ENCODE peak calls at places on chromosome 15, in five cellular contexts. One of them, this sample, is unnamed.

GRCh38 chr15:68012911-68013310 is 41.2 kb upstream of the PIAS1 start:
- DNase-seq in HCT116: no peak
- DNase-seq in SK-N-SH: no peak
- DNase-seq in PC-3: no peak
- DNase-seq in GM23248: no peak
- DNase-seq in this sample: no peak

GRCh38 chr15:76903251-76903681 is 1.9 kb downstream of the SCAPER start:
- DNase-seq in GM23248: peak; percentile 54
- DNase-seq in HCT116: peak; percentile 12
- DNase-seq in PC-3: peak; percentile 24
- DNase-seq in SK-N-SH: peak; percentile 50
- DNase-seq in this sample: peak; percentile 50

GRCh38 chr15:76155742-76156141 is 96.0 kb downstream of the TMEM266 start:
- DNase-seq in HCT116: no peak
- DNase-seq in SK-N-SH: no peak
- DNase-seq in PC-3: no peak
- DNase-seq in GM23248: peak; percentile 85
- DNase-seq in this sample: no peak

GRCh38 chr15:85380860-85381535 is 595 bp downstream of the AKAP13 start:
- DNase-seq in GM23248: peak; percentile 74
- DNase-seq in PC-3: peak; percentile 19
- DNase-seq in SK-N-SH: peak; percentile 88
- DNase-seq in HCT116: no peak
- DNase-seq in this sample: peak; percentile 73

GRCh38 chr15:33091983-33092688 is 102.4 kb downstream of the FMN1 start:
- DNase-seq in HCT116: no peak
- DNase-seq in PC-3: no peak
- DNase-seq in SK-N-SH: no peak
- DNase-seq in GM23248: no peak
- DNase-seq in this sample: no peak

GRCh38 chr15:74245342-74245931 is 9.3 kb downstream of the CCDC33 start:
- DNase-seq in PC-3: no peak
- DNase-seq in HCT116: no peak
- DNase-seq in SK-N-SH: peak; percentile 94
- DNase-seq in GM23248: peak; percentile 20
- DNase-seq in this sample: peak; percentile 68

GRCh38 chr15:67019886-67020520 is 45.4 kb upstream of the SMAD3 start:
- DNase-seq in GM23248: no peak
- DNase-seq in SK-N-SH: no peak
- DNase-seq in PC-3: no peak
- DNase-seq in HCT116: no peak
- DNase-seq in this sample: no peak

GRCh38 chr15:94174399-94174802 is 57.0 kb upstream of the MCTP2 start:
- DNase-seq in SK-N-SH: no peak
- DNase-seq in GM23248: peak; percentile 69
- DNase-seq in PC-3: peak; percentile 75
- DNase-seq in HCT116: no peak
- DNase-seq in this sample: no peak

GRCh38 chr15:41559489-41560177 is 621 bp downstream of the TYRO3 start:
- DNase-seq in PC-3: peak; percentile 11
- DNase-seq in GM23248: peak; percentile 38
- DNase-seq in SK-N-SH: peak; percentile 66
- DNase-seq in HCT116: no peak
- DNase-seq in this sample: no peak

GRCh38 chr15:35717721-35718120 is 171.8 kb upstream of the DPH6 start:
- DNase-seq in PC-3: no peak
- DNase-seq in GM23248: no peak
- DNase-seq in SK-N-SH: no peak
- DNase-seq in HCT116: no peak
- DNase-seq in this sample: peak; percentile 35
- H2AFZ ChIP-seq in PC-3: no peak overlapping the region
- H2AFZ ChIP-seq in GM23248: no peak overlapping the region
- H2AFZ ChIP-seq in SK-N-SH: no peak overlapping the region
- H2AFZ ChIP-seq in HCT116: no peak overlapping the region
- H2AFZ ChIP-seq in this sample: no peak overlapping the region

DNA sequence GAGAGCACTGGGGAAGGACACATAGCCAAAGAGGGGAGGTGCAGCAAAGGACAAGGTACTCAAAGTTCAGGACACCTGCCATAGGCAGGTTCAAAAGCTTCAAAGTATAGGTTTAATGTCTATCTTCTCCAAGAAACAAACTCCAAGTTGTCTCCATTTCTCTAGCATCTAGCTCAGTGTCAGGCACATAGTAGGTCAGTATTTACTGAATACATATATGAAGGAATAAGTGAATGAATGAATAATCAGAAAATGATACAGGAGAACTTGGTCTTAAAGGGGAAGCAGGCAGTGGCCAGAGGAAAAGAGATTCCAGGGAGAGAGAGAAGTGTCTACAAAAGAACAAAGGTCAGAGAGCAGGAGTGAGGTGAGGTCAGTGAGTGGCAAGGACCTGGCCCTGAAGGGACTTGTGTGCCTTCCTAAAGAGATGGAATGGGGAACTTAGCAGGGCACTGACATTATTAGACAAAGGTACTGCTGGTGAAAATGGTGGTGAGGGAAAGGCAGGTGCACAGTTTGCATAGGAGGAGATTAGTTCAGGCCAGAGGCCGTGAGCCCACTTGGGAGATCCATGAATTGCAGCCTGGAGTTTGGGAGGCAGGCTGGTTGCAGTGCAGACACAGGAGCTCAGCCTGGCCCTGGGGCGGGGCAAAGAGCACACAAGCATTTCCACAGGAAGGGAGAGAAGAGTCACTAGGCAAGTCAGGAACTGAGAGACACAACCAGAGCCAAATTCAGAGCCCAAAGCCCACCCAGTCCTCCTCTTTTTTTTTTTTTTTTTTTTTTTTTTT is 21.4 kb downstream of the TBC1D2B start:
- DNase-seq in SK-N-SH: no peak
- DNase-seq in GM23248: peak; percentile 72
- DNase-seq in PC-3: peak; percentile 50
- DNase-seq in HCT116: no peak
- DNase-seq in this sample: no peak
- TF ChIP-seq EZH2phosphoT487 in SK-N-SH: no peak
- TF ChIP-seq EZH2phosphoT487 in GM23248: no peak
- TF ChIP-seq EZH2phosphoT487 in PC-3: no peak
- TF ChIP-seq EZH2phosphoT487 in HCT116: no peak
- TF ChIP-seq EZH2phosphoT487 in this sample: no peak

GRCh38 chr15:79003896-79004295 is 59.0 kb upstream of the CTSH start:
- DNase-seq in SK-N-SH: no peak
- DNase-seq in HCT116: no peak
- DNase-seq in GM23248: no peak
- DNase-seq in PC-3: no peak
- DNase-seq in this sample: no peak

GRCh38 chr15:79003301-79003700 is 58.5 kb upstream of the CTSH start:
- DNase-seq in PC-3: no peak
- DNase-seq in SK-N-SH: no peak
- DNase-seq in HCT116: no peak
- DNase-seq in GM23248: peak; percentile 38
- DNase-seq in this sample: no peak

GRCh38 chr15:79006071-79006470 is 61.2 kb upstream of the CTSH start:
- DNase-seq in HCT116: no peak
- DNase-seq in SK-N-SH: no peak
- DNase-seq in PC-3: no peak
- DNase-seq in GM23248: no peak
- DNase-seq in this sample: no peak

GRCh38 chr15:79002631-79003030 is 57.8 kb upstream of the CTSH start:
- DNase-seq in HCT116: no peak
- DNase-seq in SK-N-SH: no peak
- DNase-seq in PC-3: no peak
- DNase-seq in GM23248: no peak
- DNase-seq in this sample: no peak

DNA sequence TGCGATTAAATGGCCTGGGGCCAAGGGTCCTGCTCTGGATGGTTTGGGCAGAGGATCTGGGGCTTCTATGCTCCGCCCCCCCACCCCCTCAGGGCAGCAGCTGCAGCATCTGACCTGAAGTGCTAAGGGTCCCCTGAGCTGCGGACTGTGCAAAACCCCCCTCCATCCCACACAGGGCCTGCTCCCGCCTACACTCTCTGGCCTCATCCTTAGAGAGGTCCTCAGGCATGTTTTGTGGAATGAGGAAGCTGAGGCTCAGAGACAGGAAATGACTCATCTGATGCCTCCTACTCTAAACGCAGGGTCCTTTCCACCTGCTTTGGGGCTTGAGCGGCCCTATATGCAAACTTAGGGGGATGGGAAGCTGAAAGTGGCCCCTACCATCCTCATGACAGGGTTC is 59.5 kb upstream of the CTSH start:
- DNase-seq in HCT116: peak; percentile 48
- DNase-seq in SK-N-SH: no peak
- DNase-seq in GM23248: peak; percentile 72
- DNase-seq in PC-3: peak; percentile 47
- DNase-seq in this sample: peak; percentile 68
- H2AFZ ChIP-seq in HCT116: peak overlapping the region; percentile 16
- H2AFZ ChIP-seq in SK-N-SH: peak overlapping the region; percentile 65
- H2AFZ ChIP-seq in GM23248: no peak overlapping the region
- H2AFZ ChIP-seq in PC-3: no peak overlapping the region
- H2AFZ ChIP-seq in this sample: no peak overlapping the region

GRCh38 chr15:70812827-70813364 is 41.1 kb downstream of the LARP6 start:
- DNase-seq in GM23248: no peak
- DNase-seq in PC-3: peak; percentile 93
- DNase-seq in SK-N-SH: no peak
- DNase-seq in HCT116: no peak
- DNase-seq in this sample: no peak

GRCh38 chr15:70815604-70816003 is 38.4 kb downstream of the LARP6 start:
- DNase-seq in SK-N-SH: no peak
- DNase-seq in HCT116: no peak
- DNase-seq in PC-3: peak; percentile 92
- DNase-seq in GM23248: no peak
- DNase-seq in this sample: no peak

GRCh38 chr15:70820214-70820613 is 33.7 kb downstream of the LARP6 start:
- DNase-seq in GM23248: no peak
- DNase-seq in SK-N-SH: no peak
- DNase-seq in PC-3: no peak
- DNase-seq in HCT116: no peak
- DNase-seq in this sample: no peak

GRCh38 chr15:70818580-70818979 is 35.4 kb downstream of the LARP6 start:
- DNase-seq in HCT116: no peak
- DNase-seq in GM23248: no peak
- DNase-seq in PC-3: no peak
- DNase-seq in SK-N-SH: no peak
- DNase-seq in this sample: no peak

GRCh38 chr15:70817266-70817665 is 36.7 kb downstream of the LARP6 start:
- DNase-seq in SK-N-SH: no peak
- DNase-seq in PC-3: no peak
- DNase-seq in HCT116: no peak
- DNase-seq in GM23248: no peak
- DNase-seq in this sample: no peak
- TF ChIP-seq EZH2phosphoT487 in SK-N-SH: no peak
- TF ChIP-seq EZH2phosphoT487 in PC-3: no peak
- TF ChIP-seq EZH2phosphoT487 in HCT116: no peak
- TF ChIP-seq EZH2phosphoT487 in GM23248: no peak
- TF ChIP-seq EZH2phosphoT487 in this sample: no peak

GRCh38 chr15:82231233-82231632 is 31.3 kb downstream of the EFL1 start:
- DNase-seq in PC-3: no peak
- DNase-seq in SK-N-SH: no peak
- DNase-seq in HCT116: no peak
- DNase-seq in GM23248: no peak
- DNase-seq in this sample: no peak

GRCh38 chr15:82228750-82229149 is 33.8 kb downstream of the EFL1 start:
- DNase-seq in GM23248: peak; percentile 14
- DNase-seq in HCT116: no peak
- DNase-seq in PC-3: no peak
- DNase-seq in SK-N-SH: no peak
- DNase-seq in this sample: no peak

DNA sequence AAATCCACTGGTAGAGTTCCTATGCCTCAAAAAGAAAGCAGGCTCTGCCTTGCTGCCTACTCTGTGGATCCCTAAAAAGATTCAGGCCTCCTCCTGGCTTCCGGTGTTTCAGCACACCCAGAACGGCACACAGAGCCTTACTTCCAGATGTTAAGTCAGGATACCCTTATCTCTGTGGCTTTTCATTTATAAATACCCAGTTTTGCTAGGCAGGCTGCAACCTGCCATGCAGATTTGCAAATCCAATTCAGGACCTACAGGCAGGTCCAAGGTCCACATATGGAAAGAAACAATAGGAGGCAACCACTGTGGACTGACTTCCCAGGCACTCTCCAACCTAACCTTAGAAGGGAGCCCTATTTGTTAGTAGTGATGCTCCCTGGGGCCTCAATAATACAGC is 30.7 kb downstream of the EFL1 start:
- DNase-seq in SK-N-SH: peak; percentile 3
- DNase-seq in HCT116: no peak
- DNase-seq in PC-3: no peak
- DNase-seq in GM23248: no peak
- DNase-seq in this sample: peak; percentile 8
- H2AFZ ChIP-seq in SK-N-SH: no peak overlapping the region
- H2AFZ ChIP-seq in HCT116: no peak overlapping the region
- H2AFZ ChIP-seq in PC-3: no peak overlapping the region
- H2AFZ ChIP-seq in GM23248: no peak overlapping the region
- H2AFZ ChIP-seq in this sample: no peak overlapping the region

GRCh38 chr15:63133786-63134185 is 12.1 kb downstream of the LACTB start:
- DNase-seq in GM23248: peak; percentile 63
- DNase-seq in PC-3: peak; percentile 30
- DNase-seq in HCT116: no peak
- DNase-seq in SK-N-SH: no peak
- DNase-seq in this sample: no peak
- TF ChIP-seq EZH2phosphoT487 in GM23248: no peak
- TF ChIP-seq EZH2phosphoT487 in PC-3: no peak
- TF ChIP-seq EZH2phosphoT487 in HCT116: no peak
- TF ChIP-seq EZH2phosphoT487 in SK-N-SH: no peak
- TF ChIP-seq EZH2phosphoT487 in this sample: no peak

GRCh38 chr15:38609097-38609738 is 44.6 kb upstream of the RASGRP1 start:
- DNase-seq in PC-3: no peak
- DNase-seq in GM23248: no peak
- DNase-seq in SK-N-SH: no peak
- DNase-seq in HCT116: no peak
- DNase-seq in this sample: no peak
- H2AFZ ChIP-seq in PC-3: no peak overlapping the region
- H2AFZ ChIP-seq in GM23248: no peak overlapping the region
- H2AFZ ChIP-seq in SK-N-SH: no peak overlapping the region
- H2AFZ ChIP-seq in HCT116: no peak overlapping the region
- H2AFZ ChIP-seq in this sample: peak overlapping the region; percentile 52

GRCh38 chr15:64267331-64267973 is 88.5 kb downstream of the CSNK1G1 start:
- DNase-seq in SK-N-SH: no peak
- DNase-seq in GM23248: no peak
- DNase-seq in PC-3: no peak
- DNase-seq in HCT116: no peak
- DNase-seq in this sample: no peak
- TF ChIP-seq EZH2phosphoT487 in SK-N-SH: no peak
- TF ChIP-seq EZH2phosphoT487 in GM23248: no peak
- TF ChIP-seq EZH2phosphoT487 in PC-3: no peak
- TF ChIP-seq EZH2phosphoT487 in HCT116: no peak
- TF ChIP-seq EZH2phosphoT487 in this sample: no peak